ENCODE peak calls at places on chromosomes 2 and 18, in six cellular contexts. One of them, this sample, is unnamed.

GRCh38 chr18:35458271-35458670 is 39.5 kb downstream of the INO80C start:
- DNase-seq in ELR: no peak
- DNase-seq in cardiac fibroblast: no peak
- DNase-seq in ACHN: no peak
- DNase-seq in CD8-positive, alpha-beta T cell: no peak
- DNase-seq in NCI-H510A treated with DMSO at 0.1 percent for 48 hours: peak; percentile 83
- DNase-seq in this sample: no peak

GRCh38 chr2:15677141-15677911 is 85.7 kb downstream of the DDX1 start:
- DNase-seq in NCI-H510A treated with DMSO at 0.1 percent for 48 hours: no peak
- DNase-seq in ELR: no peak
- DNase-seq in CD8-positive, alpha-beta T cell: no peak
- DNase-seq in cardiac fibroblast: no peak
- DNase-seq in ACHN: no peak
- DNase-seq in this sample: no peak

GRCh38 chr2:181305151-181306123 is 151.7 kb upstream of the ITGA4 start:
- DNase-seq in ACHN: no peak
- DNase-seq in CD8-positive, alpha-beta T cell: no peak
- DNase-seq in NCI-H510A treated with DMSO at 0.1 percent for 48 hours: peak; percentile 38
- DNase-seq in cardiac fibroblast: peak; percentile 25
- DNase-seq in ELR: no peak
- DNase-seq in this sample: no peak

GRCh38 chr2:78029392-78029995 is 507.3 kb upstream of the LRRTM4 start:
- DNase-seq in CD8-positive, alpha-beta T cell: no peak
- DNase-seq in cardiac fibroblast: peak; percentile 1
- DNase-seq in NCI-H510A treated with DMSO at 0.1 percent for 48 hours: no peak
- DNase-seq in ACHN: no peak
- DNase-seq in ELR: no peak
- DNase-seq in this sample: no peak

GRCh38 chr2:14303366-14304115 is 329.0 kb upstream of the LRATD1 start:
- DNase-seq in ACHN: no peak
- DNase-seq in cardiac fibroblast: no peak
- DNase-seq in NCI-H510A treated with DMSO at 0.1 percent for 48 hours: no peak
- DNase-seq in ELR: no peak
- DNase-seq in CD8-positive, alpha-beta T cell: no peak
- DNase-seq in this sample: no peak

GRCh38 chr18:66872277-66872676 is 268.4 kb upstream of the CDH19 start:
- DNase-seq in ELR: peak; percentile 11
- DNase-seq in CD8-positive, alpha-beta T cell: no peak
- DNase-seq in ACHN: peak; percentile 19
- DNase-seq in NCI-H510A treated with DMSO at 0.1 percent for 48 hours: peak; percentile 83
- DNase-seq in cardiac fibroblast: peak; percentile 29
- DNase-seq in this sample: no peak

GRCh38 chr2:113282747-113283533 is 4.2 kb upstream of the PAX8 start:
- DNase-seq in CD8-positive, alpha-beta T cell: no peak
- DNase-seq in ELR: peak; percentile 32
- DNase-seq in NCI-H510A treated with DMSO at 0.1 percent for 48 hours: no peak
- DNase-seq in cardiac fibroblast: peak; percentile 17
- DNase-seq in ACHN: peak; percentile 99
- DNase-seq in this sample: no peak

GRCh38 chr2:123073371-123073770 is 951.7 kb upstream of the CNTNAP5 start:
- DNase-seq in ELR: peak; percentile 12
- DNase-seq in cardiac fibroblast: peak; percentile 52
- DNase-seq in ACHN: no peak
- DNase-seq in NCI-H510A treated with DMSO at 0.1 percent for 48 hours: no peak
- DNase-seq in CD8-positive, alpha-beta T cell: no peak
- DNase-seq in this sample: no peak

GRCh38 chr2:119005081-119005480 is 63.1 kb downstream of the MARCO start:
- DNase-seq in ACHN: no peak
- DNase-seq in ELR: no peak
- DNase-seq in NCI-H510A treated with DMSO at 0.1 percent for 48 hours: no peak
- DNase-seq in CD8-positive, alpha-beta T cell: no peak
- DNase-seq in cardiac fibroblast: no peak
- DNase-seq in this sample: no peak

GRCh38 chr18:34550902-34551301 is 159.2 kb upstream of the DTNA start:
- DNase-seq in cardiac fibroblast: no peak
- DNase-seq in ELR: no peak
- DNase-seq in ACHN: no peak
- DNase-seq in CD8-positive, alpha-beta T cell: no peak
- DNase-seq in NCI-H510A treated with DMSO at 0.1 percent for 48 hours: no peak
- DNase-seq in this sample: no peak

GRCh38 chr2:39127973-39128372 is 7.1 kb upstream of the SOS1 start:
- DNase-seq in ACHN: no peak
- DNase-seq in cardiac fibroblast: peak; percentile 36
- DNase-seq in CD8-positive, alpha-beta T cell: peak; percentile 39
- DNase-seq in NCI-H510A treated with DMSO at 0.1 percent for 48 hours: no peak
- DNase-seq in ELR: peak; percentile 8
- DNase-seq in this sample: no peak

GRCh38 chr18:11994346-11994707 is 13.0 kb downstream of the IMPA2 start:
- DNase-seq in CD8-positive, alpha-beta T cell: no peak
- DNase-seq in NCI-H510A treated with DMSO at 0.1 percent for 48 hours: no peak
- DNase-seq in ACHN: peak; percentile 53
- DNase-seq in cardiac fibroblast: peak; percentile 93
- DNase-seq in ELR: peak; percentile 47
- DNase-seq in this sample: no peak

GRCh38 chr2:134774786-134775641 is 56.2 kb upstream of the TMEM163 start:
- DNase-seq in ACHN: no peak
- DNase-seq in ELR: peak; percentile 57
- DNase-seq in NCI-H510A treated with DMSO at 0.1 percent for 48 hours: no peak
- DNase-seq in cardiac fibroblast: peak; percentile 23
- DNase-seq in CD8-positive, alpha-beta T cell: no peak
- DNase-seq in this sample: no peak

GRCh38 chr2:204530464-204530805 is 14.8 kb upstream of the PARD3B start:
- DNase-seq in ACHN: no peak
- DNase-seq in NCI-H510A treated with DMSO at 0.1 percent for 48 hours: no peak
- DNase-seq in ELR: no peak
- DNase-seq in CD8-positive, alpha-beta T cell: no peak
- DNase-seq in cardiac fibroblast: no peak
- DNase-seq in this sample: no peak

GRCh38 chr2:120442923-120443571 is 97.1 kb downstream of the INHBB start:
- DNase-seq in cardiac fibroblast: no peak
- DNase-seq in ACHN: no peak
- DNase-seq in CD8-positive, alpha-beta T cell: no peak
- DNase-seq in NCI-H510A treated with DMSO at 0.1 percent for 48 hours: peak; percentile 91
- DNase-seq in ELR: no peak
- DNase-seq in this sample: no peak

GRCh38 chr18:34493566-34494358 is 216.3 kb upstream of the DTNA start:
- DNase-seq in cardiac fibroblast: no peak
- DNase-seq in ACHN: peak; percentile 4
- DNase-seq in CD8-positive, alpha-beta T cell: no peak
- DNase-seq in ELR: no peak
- DNase-seq in NCI-H510A treated with DMSO at 0.1 percent for 48 hours: peak; percentile 73
- DNase-seq in this sample: no peak

GRCh38 chr18:57961411-57961810 is 82.6 kb upstream of the NEDD4L start:
- DNase-seq in cardiac fibroblast: no peak
- DNase-seq in NCI-H510A treated with DMSO at 0.1 percent for 48 hours: no peak
- DNase-seq in ELR: no peak
- DNase-seq in CD8-positive, alpha-beta T cell: no peak
- DNase-seq in ACHN: no peak
- DNase-seq in this sample: no peak

GRCh38 chr2:133602538-133602937 is 34.3 kb upstream of the NCKAP5 start:
- DNase-seq in ELR: no peak
- DNase-seq in ACHN: no peak
- DNase-seq in NCI-H510A treated with DMSO at 0.1 percent for 48 hours: no peak
- DNase-seq in cardiac fibroblast: peak; percentile 34
- DNase-seq in CD8-positive, alpha-beta T cell: no peak
- DNase-seq in this sample: no peak

GRCh38 chr2:220893411-220893810 is 678.7 kb downstream of the EPHA4 start:
- DNase-seq in ACHN: no peak
- DNase-seq in CD8-positive, alpha-beta T cell: no peak
- DNase-seq in NCI-H510A treated with DMSO at 0.1 percent for 48 hours: no peak
- DNase-seq in ELR: no peak
- DNase-seq in cardiac fibroblast: no peak
- DNase-seq in this sample: no peak

GRCh38 chr2:113103958-113104627 is 23.3 kb upstream of the IL1RN start:
- DNase-seq in ELR: no peak
- DNase-seq in NCI-H510A treated with DMSO at 0.1 percent for 48 hours: no peak
- DNase-seq in CD8-positive, alpha-beta T cell: no peak
- DNase-seq in cardiac fibroblast: peak; percentile 52
- DNase-seq in ACHN: no peak
- DNase-seq in this sample: no peak

GRCh38 chr18:48948112-48949050 is 2.4 kb downstream of the SMAD7 start:
- DNase-seq in cardiac fibroblast: peak; percentile 65
- DNase-seq in ACHN: no peak
- DNase-seq in NCI-H510A treated with DMSO at 0.1 percent for 48 hours: peak; percentile 14
- DNase-seq in CD8-positive, alpha-beta T cell: peak; percentile 37
- DNase-seq in ELR: peak; percentile 88
- DNase-seq in this sample: no peak

GRCh38 chr2:44967056-44967455 is 25.6 kb downstream of the SIX3 start:
- DNase-seq in ACHN: no peak
- DNase-seq in ELR: no peak
- DNase-seq in NCI-H510A treated with DMSO at 0.1 percent for 48 hours: no peak
- DNase-seq in cardiac fibroblast: no peak
- DNase-seq in CD8-positive, alpha-beta T cell: no peak
- DNase-seq in this sample: no peak

GRCh38 chr18:13159579-13159978 is 59.0 kb upstream of the LDLRAD4 start:
- DNase-seq in NCI-H510A treated with DMSO at 0.1 percent for 48 hours: peak; percentile 10
- DNase-seq in ELR: peak; percentile 78
- DNase-seq in cardiac fibroblast: peak; percentile 84
- DNase-seq in ACHN: peak; percentile 63
- DNase-seq in CD8-positive, alpha-beta T cell: no peak
- DNase-seq in this sample: no peak

GRCh38 chr2:156332452-156333273 is at the start of gene NR4A2:
- DNase-seq in CD8-positive, alpha-beta T cell: peak; percentile 82
- DNase-seq in ELR: peak; percentile 80
- DNase-seq in cardiac fibroblast: peak; percentile 88
- DNase-seq in NCI-H510A treated with DMSO at 0.1 percent for 48 hours: peak; percentile 77
- DNase-seq in ACHN: peak; percentile 89
- DNase-seq in this sample: peak; percentile 86

GRCh38 chr18:48161911-48162698 is 231.6 kb upstream of the SMAD2 start:
- DNase-seq in NCI-H510A treated with DMSO at 0.1 percent for 48 hours: peak; percentile 32
- DNase-seq in cardiac fibroblast: no peak
- DNase-seq in CD8-positive, alpha-beta T cell: peak; percentile 1
- DNase-seq in ELR: no peak
- DNase-seq in ACHN: peak; percentile 44
- DNase-seq in this sample: no peak

GRCh38 chr2:164617466-164617865 is 3.8 kb downstream of the GRB14 start:
- DNase-seq in NCI-H510A treated with DMSO at 0.1 percent for 48 hours: no peak
- DNase-seq in ACHN: peak; percentile 52
- DNase-seq in cardiac fibroblast: peak; percentile 71
- DNase-seq in CD8-positive, alpha-beta T cell: no peak
- DNase-seq in ELR: peak; percentile 58
- DNase-seq in this sample: no peak

GRCh38 chr2:224162122-224162521 is 123.0 kb upstream of the SERPINE2 start:
- DNase-seq in ELR: peak; percentile 59
- DNase-seq in cardiac fibroblast: peak; percentile 88
- DNase-seq in ACHN: no peak
- DNase-seq in CD8-positive, alpha-beta T cell: no peak
- DNase-seq in NCI-H510A treated with DMSO at 0.1 percent for 48 hours: no peak
- DNase-seq in this sample: no peak

GRCh38 chr2:317501-318424 is 29.9 kb upstream of the ALKAL2 start:
- DNase-seq in cardiac fibroblast: peak; percentile 36
- DNase-seq in NCI-H510A treated with DMSO at 0.1 percent for 48 hours: no peak
- DNase-seq in CD8-positive, alpha-beta T cell: no peak
- DNase-seq in ELR: peak; percentile 57
- DNase-seq in ACHN: no peak
- DNase-seq in this sample: no peak

GRCh38 chr18:80229342-80229741 is 18.0 kb downstream of the PARD6G start:
- DNase-seq in cardiac fibroblast: no peak
- DNase-seq in ELR: no peak
- DNase-seq in ACHN: no peak
- DNase-seq in NCI-H510A treated with DMSO at 0.1 percent for 48 hours: no peak
- DNase-seq in CD8-positive, alpha-beta T cell: no peak
- DNase-seq in this sample: no peak

GRCh38 chr18:22214731-22215528 is 45.5 kb downstream of the GATA6 start:
- DNase-seq in cardiac fibroblast: peak; percentile 73
- DNase-seq in ACHN: no peak
- DNase-seq in CD8-positive, alpha-beta T cell: no peak
- DNase-seq in NCI-H510A treated with DMSO at 0.1 percent for 48 hours: no peak
- DNase-seq in ELR: peak; percentile 30
- DNase-seq in this sample: no peak

GRCh38 chr18:34514238-34514637 is 195.9 kb upstream of the DTNA start:
- DNase-seq in ACHN: no peak
- DNase-seq in CD8-positive, alpha-beta T cell: no peak
- DNase-seq in cardiac fibroblast: peak; percentile 53
- DNase-seq in ELR: no peak
- DNase-seq in NCI-H510A treated with DMSO at 0.1 percent for 48 hours: no peak
- DNase-seq in this sample: no peak

GRCh38 chr2:128420131-128420530 is 101.5 kb upstream of the HS6ST1 start:
- DNase-seq in CD8-positive, alpha-beta T cell: no peak
- DNase-seq in cardiac fibroblast: no peak
- DNase-seq in ELR: no peak
- DNase-seq in ACHN: no peak
- DNase-seq in NCI-H510A treated with DMSO at 0.1 percent for 48 hours: no peak
- DNase-seq in this sample: no peak

GRCh38 chr2:68936462-68936861 is 16.2 kb downstream of the GKN2 start:
- DNase-seq in CD8-positive, alpha-beta T cell: no peak
- DNase-seq in ACHN: peak; percentile 11
- DNase-seq in cardiac fibroblast: peak; percentile 75
- DNase-seq in ELR: peak; percentile 79
- DNase-seq in NCI-H510A treated with DMSO at 0.1 percent for 48 hours: no peak
- DNase-seq in this sample: no peak